ENCODE peak calls at places on chromosomes 13 and 19, in five cellular contexts. V is HCT116, M is K562, P is HepG2, H is H1. G is an unnamed sample.

GRCh38 chr13:40517486-40518311 is 148.7 kb downstream of the FOXO1 start:
- DNase-seq in P (no peak), M (no peak), V (no peak), H (no peak), G (peak)

GRCh38 chr13:111275995-111276618 is 44.3 kb upstream of the TEX29 start:
- DNase-seq in V (no peak), M (no peak), P (no peak), H (no peak), G (no peak)

GRCh38 chr13:112910616-112911280 is 58.3 kb upstream of the MCF2L start:
- DNase-seq in V (no peak), H (no peak), M (no peak), P (no peak), G (no peak)

GRCh38 chr13:43792456-43792855 is 5.7 kb upstream of the ENOX1 start:
- DNase-seq in V (no peak), H (no peak), P (no peak), M (no peak), G (no peak)

GRCh38 chr19:48248081-48248833 is 7.5 kb downstream of the CARD8 start:
- DNase-seq in H (no peak), V (no peak), P (no peak), M (no peak), G (no peak)

GRCh38 chr13:37685206-37685605 is 86.6 kb upstream of the POSTN start:
- DNase-seq in H (no peak), M (no peak), V (no peak), P (no peak), G (no peak)

GRCh38 chr13:50365683-50366391 is 350.6 kb downstream of the KCNRG start:
- DNase-seq in M (no peak), V (no peak), P (peak), H (no peak), G (peak)

GRCh38 chr13:102569488-102569887 is 27.3 kb upstream of the TPP2 start:
- DNase-seq in M (no peak), V (no peak), P (no peak), H (no peak), G (no peak)

GRCh38 chr13:52127378-52127777 is 1.5 kb downstream of the NEK5 start:
- DNase-seq in V (no peak), P (no peak), M (no peak), H (no peak), G (no peak)

GRCh38 chr13:49953560-49953959 is 17.4 kb upstream of the SPRYD7 start:
- DNase-seq in M (no peak), H (no peak), V (no peak), P (no peak), G (no peak)

GRCh38 chr19:11473725-11474124 is 7.1 kb downstream of the ELAVL3 start:
- DNase-seq in M (no peak), V (no peak), P (no peak), H (no peak), G (no peak)

GRCh38 chr13:33279414-33279813 is 6.1 kb downstream of the STARD13 start:
- DNase-seq in V (no peak), H (no peak), P (no peak), M (no peak), G (no peak)

GRCh38 chr19:48069435-48069834 is 25.6 kb upstream of the CABP5 start:
- DNase-seq in M (no peak), H (no peak), V (no peak), P (no peak), G (no peak)

GRCh38 chr19:41883463-41883820 is 458 bp downstream of the ARHGEF1 start:
- DNase-seq in V (no peak), P (no peak), H (no peak), M (no peak), G (no peak)

GRCh38 chr13:20340136-20340758 is 108.1 kb upstream of the GJB6 start:
- DNase-seq in M (no peak), H (no peak), V (no peak), P (no peak), G (no peak)

GRCh38 chr19:6164906-6165531 is 29.6 kb downstream of the ACSBG2 start:
- DNase-seq in M (no peak), H (no peak), P (no peak), V (no peak), G (no peak)

GRCh38 chr13:40644838-40645620 is 21.4 kb downstream of the FOXO1 start:
- DNase-seq in H (no peak), V (no peak), M (no peak), P (no peak), G (no peak)

GRCh38 chr13:19634129-19634740 is 776 bp downstream of the MPHOSPH8 start:
- DNase-seq in P (peak), H (no peak), V (no peak), M (peak), G (no peak)

GRCh38 chr19:11480927-11481776 is at the start of gene ELAVL3:
- DNase-seq in H (no peak), V (no peak), P (no peak), M (no peak), G (no peak)

GRCh38 chr13:76012091-76012721 is 376.1 kb downstream of the LMO7 start:
- DNase-seq in V (no peak), M (no peak), P (no peak), H (no peak), G (no peak)

GRCh38 chr19:7506385-7507328 is 9.2 kb upstream of the ZNF358 start:
- DNase-seq in V (peak), P (peak), M (peak), H (peak), G (no peak)

GRCh38 chr13:96994030-96994848 is at the start of gene OXGR1:
- DNase-seq in V (no peak), H (no peak), P (no peak), M (peak), G (no peak)

GRCh38 chr13:24075137-24075975 is 85.2 kb upstream of the SPATA13 start:
- DNase-seq in P (peak), H (no peak), M (no peak), V (no peak), G (no peak)

GRCh38 chr13:59710416-59710815 is 453.3 kb downstream of the DIAPH3 start:
- DNase-seq in V (no peak), M (no peak), H (no peak), P (no peak), G (no peak)

GRCh38 chr19:38684078-38684861 is 36.8 kb downstream of the ACTN4 start:
- DNase-seq in H (no peak), V (peak), P (no peak), M (peak), G (no peak)

GRCh38 chr13:112576191-112576590 is 11.8 kb downstream of the TUBGCP3 start:
- DNase-seq in H (no peak), M (no peak), P (no peak), V (no peak), G (no peak)

GRCh38 chr19:42203700-42204099 is 13.8 kb downstream of the DEDD2 start:
- DNase-seq in V (no peak), M (no peak), P (no peak), H (no peak), G (no peak)

GRCh38 chr19:41359741-41360140 is 4.2 kb downstream of the B9D2 start:
- DNase-seq in P (no peak), V (no peak), H (no peak), M (no peak), G (no peak)

GRCh38 chr13:22061806-22062391 is 391.0 kb downstream of the FGF9 start:
- DNase-seq in H (no peak), V (no peak), M (no peak), P (no peak), G (peak)

GRCh38 chr13:99977912-99978780 is 3.4 kb upstream of the ZIC2 start:
- DNase-seq in M (no peak), H (no peak), V (no peak), P (no peak), G (no peak)

GRCh38 chr13:105665284-105665683 is 870.2 kb downstream of the EFNB2 start:
- DNase-seq in V (no peak), P (no peak), H (no peak), M (no peak), G (no peak)

GRCh38 chr13:95624020-95624419 is 20.5 kb downstream of the DZIP1 start:
- DNase-seq in V (peak), H (no peak), P (peak), M (peak), G (no peak)

GRCh38 chr13:32048816-32049215 is 17.2 kb downstream of the FRY start:
- DNase-seq in V (no peak), P (peak), M (no peak), H (no peak), G (no peak)

GRCh38 chr19:2633693-2634075 is 68.8 kb downstream of the GNG7 start:
- DNase-seq in V (no peak), M (no peak), H (no peak), P (no peak), G (no peak)

GRCh38 chr19:15075801-15076200 is 6.2 kb upstream of the OR1I1 start:
- DNase-seq in M (no peak), P (no peak), H (no peak), V (no peak), G (no peak)

GRCh38 chr19:15264933-15265206 is 32.6 kb upstream of the EPHX3 start:
- DNase-seq in V (no peak), H (no peak), P (no peak), M (no peak), G (no peak)

GRCh38 chr13:54879036-54879435 is 1850.4 kb downstream of the OLFM4 start:
- DNase-seq in P (no peak), V (no peak), M (no peak), H (no peak), G (no peak)

DNA sequence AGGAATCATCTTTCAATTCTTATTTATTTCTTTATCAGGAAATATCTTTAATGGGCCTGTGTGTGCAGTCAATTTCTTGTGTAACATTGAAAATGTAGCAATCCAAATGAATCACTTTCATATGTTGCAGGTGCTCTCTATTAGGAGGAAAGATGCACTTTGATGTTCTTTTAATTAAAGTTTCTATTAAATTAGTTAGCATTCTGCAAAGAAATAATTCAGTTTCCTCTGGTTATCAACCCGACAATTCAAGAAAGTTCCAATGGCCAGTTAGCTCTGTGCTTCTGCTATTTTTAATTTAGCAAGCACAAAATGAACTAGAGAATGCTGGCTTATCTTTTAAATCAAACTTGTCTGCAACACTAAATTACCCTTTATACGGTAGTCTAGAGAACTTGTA is 212.0 kb downstream of the PCDH17 start:
- DNase-seq in H (no peak), M (no peak), V (no peak), P (no peak), G (no peak)
- TF ChIP-seq SRF in H (no peak), M (no peak), V (no peak), P (no peak), G (no peak)

GRCh38 chr19:44747739-44748425 is 626 bp upstream of the BCL3 start:
- DNase-seq in H (no peak), P (peak), M (no peak), V (no peak), G (no peak)
- TF ChIP-seq EZH2 in H (no peak), P (no peak), M (no peak), V (no peak), G (no peak)

GRCh38 chr19:708154-709141 is at the start of gene PALM:
- DNase-seq in M (peak), P (peak), H (no peak), V (no peak), G (no peak)
- TF ChIP-seq SRF in M (no peak), P (no peak), H (no peak), V (no peak), G (no peak)

GRCh38 chr19:409006-409514 is at the start of gene C2CD4C:
- DNase-seq in M (peak), H (no peak), V (no peak), P (no peak), G (no peak)

GRCh38 chr19:408441-409005 is 424 bp downstream of the C2CD4C start:
- DNase-seq in M (no peak), P (no peak), H (no peak), V (no peak), G (no peak)

GRCh38 chr19:410243-410781 is 1.4 kb upstream of the C2CD4C start:
- DNase-seq in M (no peak), H (no peak), V (no peak), P (no peak), G (no peak)

GRCh38 chr19:407501-408440 is 1.2 kb downstream of the C2CD4C start:
- DNase-seq in H (no peak), P (no peak), V (no peak), M (no peak), G (no peak)

GRCh38 chr19:409515-410242 is 732 bp upstream of the C2CD4C start:
- DNase-seq in V (no peak), H (no peak), P (no peak), M (no peak), G (no peak)
- TF ChIP-seq EZH2 in V (no peak), H (no peak), P (peak), M (peak), G (no peak)

GRCh38 chr19:51448745-51449093 is 9.5 kb downstream of the SIGLEC8 start:
- DNase-seq in P (no peak), V (no peak), H (no peak), M (peak), G (no peak)
- TF ChIP-seq SRF in P (no peak), V (no peak), H (no peak), M (no peak), G (no peak)

GRCh38 chr19:33644284-33644836 is 22.6 kb downstream of the CHST8 start:
- DNase-seq in V (no peak), P (no peak), H (no peak), M (no peak), G (no peak)
- TF ChIP-seq EZH2 in V (no peak), P (no peak), H (no peak), M (no peak), G (no peak)

GRCh38 chr19:12783226-12783848 is 7.9 kb upstream of the JUNB start:
- DNase-seq in M (peak), V (no peak), P (no peak), H (no peak), G (no peak)

GRCh38 chr19:12783849-12784393 is 7.4 kb upstream of the JUNB start:
- DNase-seq in M (peak), H (no peak), V (no peak), P (peak), G (no peak)

GRCh38 chr19:12782174-12782423 is 6.7 kb upstream of the HOOK2 start:
- DNase-seq in V (no peak), H (no peak), P (no peak), M (no peak), G (no peak)

GRCh38 chr19:12784394-12784870 is 6.9 kb upstream of the JUNB start:
- DNase-seq in P (no peak), H (no peak), V (no peak), M (peak), G (no peak)

GRCh38 chr19:12782424-12783225 is 7.3 kb upstream of the HOOK2 start:
- DNase-seq in P (no peak), M (peak), H (no peak), V (no peak), G (no peak)
- TF ChIP-seq SRF in P (no peak), M (no peak), H (no peak), V (no peak), G (peak)

DNA sequence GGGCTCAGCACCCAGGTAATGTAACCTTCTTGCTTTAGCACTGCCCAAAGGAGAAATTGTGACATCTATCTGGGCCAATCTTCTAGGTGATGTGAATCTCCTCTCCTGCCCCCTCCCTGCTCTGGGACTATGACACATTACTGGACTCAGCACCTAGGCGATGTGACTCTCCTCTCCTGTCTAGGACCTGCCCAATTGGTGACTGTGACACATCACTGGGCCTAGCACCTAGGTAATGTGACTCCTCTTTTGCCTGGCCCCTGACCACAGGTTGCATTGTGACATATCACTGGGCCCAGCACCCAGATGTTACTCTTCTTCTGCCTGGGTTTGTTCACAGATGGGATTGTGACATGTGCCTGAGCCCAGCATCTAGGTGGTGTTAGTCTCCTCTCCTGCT is 45.0 kb downstream of the ZNF85 start:
- DNase-seq in H (no peak), V (no peak), M (no peak), P (no peak), G (no peak)
- TF ChIP-seq EZH2 in H (no peak), V (no peak), M (no peak), P (no peak), G (no peak)

DNA sequence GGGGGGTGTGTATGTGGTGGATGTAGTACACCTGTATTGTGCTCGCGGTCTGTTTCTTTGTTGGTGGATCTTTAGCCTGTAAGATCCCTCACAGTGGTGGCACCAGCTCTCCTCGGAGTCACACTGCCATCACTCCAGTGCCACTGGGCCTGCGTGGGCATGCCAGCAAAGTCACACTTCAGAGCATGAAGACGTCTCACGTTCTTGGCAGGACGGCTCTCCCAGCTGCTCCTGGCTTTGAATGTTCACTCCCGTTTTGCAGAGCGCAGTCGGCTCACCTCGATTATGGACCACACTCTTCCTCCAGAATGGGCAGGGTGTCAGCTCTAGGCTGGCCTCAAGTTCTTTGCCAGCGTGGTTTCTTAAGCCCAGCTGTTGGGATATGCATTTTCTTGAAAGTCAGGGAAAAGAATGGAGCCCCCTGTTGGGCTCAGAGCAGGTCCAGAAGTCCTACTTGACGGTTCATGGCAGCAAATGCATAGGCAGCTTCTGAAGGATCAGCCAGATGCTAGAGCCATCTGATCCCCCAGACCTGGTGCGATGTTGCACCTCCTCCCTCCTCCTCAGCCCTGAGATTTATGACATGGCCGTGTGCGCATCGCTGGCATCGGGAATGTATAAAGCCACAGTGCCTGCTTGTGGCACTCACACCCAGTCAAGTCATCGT is 40.4 kb upstream of the NPAS1 start:
- DNase-seq in H (no peak), M (no peak), V (no peak), P (no peak), G (no peak)
- TF ChIP-seq SRF in H (no peak), M (no peak), V (no peak), P (no peak), G (no peak)

GRCh38 chr19:49437231-49437630 is 4.1 kb downstream of the SLC17A7 start:
- DNase-seq in V (no peak), P (no peak), H (no peak), M (no peak), G (no peak)

GRCh38 chr19:49438261-49438660 is 3.1 kb downstream of the SLC17A7 start:
- DNase-seq in M (no peak), H (no peak), P (no peak), V (no peak), G (no peak)

GRCh38 chr19:49434907-49435577 is 6.3 kb downstream of the SLC17A7 start:
- DNase-seq in V (no peak), M (peak), P (no peak), H (no peak), G (no peak)

GRCh38 chr19:49435670-49436069 is 5.7 kb downstream of the SLC17A7 start:
- DNase-seq in P (no peak), H (no peak), M (no peak), V (no peak), G (no peak)

DNA sequence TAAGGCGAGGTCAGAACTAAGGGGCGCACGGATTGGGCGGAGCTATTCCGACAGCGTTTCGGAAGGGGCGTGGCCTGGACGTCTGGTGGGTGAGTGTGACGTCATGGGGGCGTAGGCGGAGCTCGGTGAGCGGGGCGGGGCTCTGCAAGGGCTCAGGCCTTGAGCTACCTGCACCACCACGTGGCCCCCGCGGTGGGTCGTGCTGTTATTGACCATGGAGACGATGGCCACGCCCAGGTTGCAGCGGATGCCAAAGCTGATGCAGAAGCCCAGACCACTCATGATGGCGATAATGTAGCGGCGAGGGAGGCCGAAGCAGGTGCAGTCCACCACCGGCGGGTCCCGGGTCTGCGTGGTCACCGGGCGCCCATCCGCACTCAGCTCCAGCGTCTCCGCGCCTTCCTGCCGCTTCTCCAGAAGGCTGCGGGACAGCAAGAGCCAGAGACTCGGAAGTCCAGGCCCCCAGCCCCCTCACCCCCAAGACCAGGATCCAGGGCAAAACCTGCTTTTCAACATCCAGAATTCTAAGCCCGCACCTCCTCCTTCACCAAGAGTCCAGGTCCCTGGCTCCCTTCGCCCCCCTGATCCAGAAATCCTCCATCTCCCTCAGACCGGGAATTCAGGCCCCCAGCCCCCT is 4.8 kb downstream of the SLC17A7 start:
- DNase-seq in V (no peak), P (no peak), H (peak), M (peak), G (no peak)
- TF ChIP-seq EZH2 in V (no peak), P (no peak), H (no peak), M (no peak), G (no peak)